ENCODE peak calls at places on chromosomes 11 and 22, in five cellular contexts. H, R, V, N and G are unnamed samples.

GRCh38 chr11:122202161-122202950 is 86.3 kb upstream of the BLID start:
- DNase-seq in N (peak), R (no peak), V (no peak), H (no peak), G (no peak)

GRCh38 chr11:106418786-106419185 is 341.3 kb downstream of the AASDHPPT start:
- DNase-seq in N (no peak), V (no peak), H (no peak), R (no peak), G (no peak)

GRCh38 chr11:33089776-33090175 is 50.4 kb downstream of the TCP11L1 start:
- DNase-seq in R (no peak), N (no peak), H (no peak), V (no peak), G (no peak)

GRCh38 chr11:121336279-121336947 is 43.8 kb downstream of the SC5D start:
- DNase-seq in V (no peak), N (no peak), H (no peak), R (no peak), G (no peak)

GRCh38 chr22:35900483-35901168 is 128.0 kb downstream of the RBFOX2 start:
- DNase-seq in R (no peak), V (no peak), H (peak), N (no peak), G (no peak)

GRCh38 chr22:38214248-38215056 is 12.7 kb downstream of the MAFF start:
- DNase-seq in H (peak), N (peak), V (peak), R (peak), G (no peak)

GRCh38 chr22:42764895-42765363 is 44.3 kb upstream of the A4GALT start:
- DNase-seq in H (no peak), V (no peak), R (no peak), N (no peak), G (no peak)

GRCh38 chr11:20599424-20600346 is at the start of gene SLC6A5:
- DNase-seq in V (no peak), H (no peak), R (no peak), N (no peak), G (peak)

GRCh38 chr11:100984668-100985067 is 144.9 kb downstream of the PGR start:
- DNase-seq in V (no peak), H (no peak), N (no peak), R (no peak), G (no peak)

GRCh38 chr11:16893456-16894076 is 120.6 kb downstream of the PLEKHA7 start:
- DNase-seq in N (no peak), V (no peak), R (no peak), H (no peak), G (no peak)

GRCh38 chr22:49507607-49508292 is 319.9 kb downstream of the BRD1 start:
- DNase-seq in N (no peak), R (no peak), H (peak), V (no peak), G (no peak)

GRCh38 chr22:42635531-42635930 is 4.9 kb downstream of the ATP5MGL start:
- DNase-seq in N (peak), V (no peak), R (peak), H (no peak), G (no peak)

GRCh38 chr11:2940166-2940929 is 11.1 kb upstream of the PHLDA2 start:
- DNase-seq in H (peak), R (no peak), N (peak), V (no peak), G (no peak)

GRCh38 chr11:34986883-34987525 is 70.6 kb downstream of the PDHX start:
- DNase-seq in V (no peak), R (no peak), N (no peak), H (no peak), G (no peak)

GRCh38 chr11:77370217-77370616 is 68.7 kb upstream of the GDPD4 start:
- DNase-seq in H (no peak), N (no peak), R (no peak), V (no peak), G (no peak)

GRCh38 chr22:20517422-20517821 is 10.0 kb downstream of the MED15 start:
- DNase-seq in V (no peak), N (no peak), H (no peak), R (no peak), G (no peak)

GRCh38 chr22:28931844-28932561 is 48.6 kb downstream of the ZNRF3 start:
- DNase-seq in R (no peak), H (no peak), N (no peak), V (no peak), G (no peak)

GRCh38 chr11:21411114-21411513 is 741.7 kb downstream of the NELL1 start:
- DNase-seq in H (no peak), N (no peak), V (no peak), R (no peak), G (no peak)

GRCh38 chr11:9565822-9566560 is 7.5 kb upstream of the WEE1 start:
- DNase-seq in N (peak), H (peak), R (peak), V (no peak), G (peak)

GRCh38 chr11:88398372-88399140 is 61.0 kb upstream of the CTSC start:
- DNase-seq in R (no peak), N (no peak), H (no peak), V (no peak), G (no peak)

GRCh38 chr22:29353286-29353685 is 35.1 kb downstream of the AP1B1 start:
- DNase-seq in H (no peak), N (no peak), R (no peak), V (no peak), G (no peak)

GRCh38 chr22:46618104-46618647 is 2.0 kb upstream of the GRAMD4 start:
- DNase-seq in H (no peak), N (no peak), R (no peak), V (no peak), G (no peak)

GRCh38 chr11:125947419-125948277 is 1.8 kb downstream of the VSIG10L2 start:
- DNase-seq in R (no peak), V (no peak), N (no peak), H (no peak), G (no peak)

GRCh38 chr11:92531051-92531747 is 306.6 kb downstream of the FAT3 start:
- DNase-seq in R (no peak), V (no peak), N (no peak), H (no peak), G (no peak)

GRCh38 chr22:27627444-27627833 is 174.1 kb downstream of the MN1 start:
- DNase-seq in H (no peak), R (no peak), N (no peak), V (no peak), G (no peak)

GRCh38 chr11:75762885-75763284 is 5.7 kb upstream of the DGAT2 start:
- DNase-seq in R (no peak), N (no peak), V (no peak), H (no peak), G (no peak)

GRCh38 chr11:61693897-61694840 is 14.0 kb downstream of the DAGLA start:
- DNase-seq in H (no peak), R (no peak), N (peak), V (no peak), G (no peak)

GRCh38 chr11:1946812-1947480 is at the start of gene MRPL23:
- DNase-seq in R (no peak), V (peak), N (no peak), H (peak), G (no peak)

GRCh38 chr22:50571264-50572175 is 6.7 kb downstream of the CPT1B start:
- DNase-seq in H (peak), N (no peak), R (no peak), V (no peak), G (no peak)